ENCODE peak calls at places on chromosomes 3 and 15, in five cellular contexts. R, K, F, D and P are unnamed samples.

GRCh38 chr3:11954312-11954934 is 49.8 kb upstream of the SYN2 start:
- DNase-seq in R (no peak), K (no peak), F (peak; percentile 17), D (no peak), P (no peak)

GRCh38 chr3:159091936-159092335 is 290.1 kb downstream of the MFSD1 start:
- DNase-seq in R (no peak), K (no peak), F (no peak), D (no peak), P (no peak)

GRCh38 chr3:116340680-116341216 is 104.5 kb downstream of the LSAMP start:
- DNase-seq in R (no peak), K (no peak), F (no peak), D (no peak), P (peak; percentile 19)

GRCh38 chr3:143831208-143831607 is 17.1 kb downstream of the SLC9A9 start:
- DNase-seq in R (peak; percentile 50), K (no peak), F (peak; percentile 54), D (no peak), P (peak; percentile 89)

GRCh38 chr3:18027161-18027939 is 284.9 kb upstream of the TBC1D5 start:
- DNase-seq in R (peak; percentile 68), K (no peak), F (peak; percentile 62), D (no peak), P (peak; percentile 14)

GRCh38 chr3:189683576-189684255 is 52.5 kb downstream of the TP63 start:
- DNase-seq in R (no peak), K (no peak), F (no peak), D (no peak), P (no peak)

GRCh38 chr3:188326968-188327367 is 173.0 kb downstream of the LPP start:
- DNase-seq in R (no peak), K (no peak), F (no peak), D (no peak), P (peak; percentile 63)

GRCh38 chr3:25053360-25053759 is 374.7 kb upstream of the RARB start:
- DNase-seq in R (no peak), K (no peak), F (no peak), D (no peak), P (no peak)

GRCh38 chr15:76904461-76905012 is 603 bp downstream of the SCAPER start:
- DNase-seq in R (peak; percentile 16), K (no peak), F (peak; percentile 49), D (no peak), P (peak; percentile 10)

GRCh38 chr3:73546961-73547360 is 77.8 kb downstream of the PDZRN3 start:
- DNase-seq in R (peak; percentile 92), K (no peak), F (peak; percentile 89), D (no peak), P (peak; percentile 94)

GRCh38 chr3:29324180-29324651 is 43.3 kb downstream of the RBMS3 start:
- DNase-seq in R (peak; percentile 78), K (no peak), F (peak; percentile 51), D (no peak), P (peak; percentile 95)

GRCh38 chr3:16433701-16434151 is 79.8 kb downstream of the RFTN1 start:
- DNase-seq in R (no peak), K (no peak), F (no peak), D (no peak), P (no peak)

GRCh38 chr3:124063168-124063909 is 71.4 kb upstream of the ROPN1 start:
- DNase-seq in R (peak; percentile 37), K (no peak), F (no peak), D (no peak), P (no peak)

GRCh38 chr3:186220365-186220764 is 111.5 kb upstream of the ETV5 start:
- DNase-seq in R (no peak), K (peak; percentile 24), F (peak; percentile 59), D (no peak), P (no peak)

GRCh38 chr3:186218423-186218822 is 109.5 kb upstream of the ETV5 start:
- DNase-seq in R (no peak), K (no peak), F (no peak), D (no peak), P (no peak)

GRCh38 chr3:186220886-186221285 is 112.0 kb upstream of the ETV5 start:
- DNase-seq in R (no peak), K (no peak), F (no peak), D (no peak), P (peak; percentile 7)

GRCh38 chr3:186217820-186218164 is 108.9 kb upstream of the ETV5 start:
- DNase-seq in R (no peak), K (no peak), F (peak; percentile 36), D (no peak), P (no peak)

DNA sequence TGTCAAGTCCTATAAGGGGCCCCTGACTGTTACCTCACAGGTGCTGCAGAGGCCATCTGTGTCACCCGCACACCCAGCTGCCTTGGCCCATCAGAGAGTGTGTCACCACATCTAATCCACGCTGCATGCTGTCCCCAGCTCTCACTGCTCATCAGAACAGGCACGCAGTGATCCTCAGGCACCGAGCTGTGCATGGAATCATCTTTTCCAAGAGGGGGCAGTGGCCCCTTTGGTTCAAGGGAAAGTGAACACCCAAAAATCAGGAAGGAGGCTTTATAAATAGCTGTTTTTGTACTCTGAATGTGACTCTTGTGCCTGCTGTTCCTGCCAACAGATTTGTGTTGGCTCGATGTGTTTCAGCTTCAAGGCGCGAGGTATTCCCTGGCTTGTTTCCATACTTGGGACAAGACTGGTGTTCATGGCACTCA is 110.3 kb upstream of the ETV5 start:
- DNase-seq in R (no peak), K (no peak), F (no peak), D (no peak), P (no peak)
- TF ChIP-seq CTCF in R (no peak), K (no peak), F (no peak), D (peak; percentile 41), P (no peak)

GRCh38 chr3:183551930-183552329 is 3.6 kb downstream of the KLHL6 start:
- DNase-seq in R (no peak), K (no peak), F (no peak), D (no peak), P (no peak)

GRCh38 chr3:183555541-183556081 is at the start of gene KLHL6:
- DNase-seq in R (no peak), K (no peak), F (no peak), D (peak; percentile 76), P (no peak)

GRCh38 chr3:183553263-183554026 is 2.1 kb downstream of the KLHL6 start:
- DNase-seq in R (no peak), K (no peak), F (no peak), D (no peak), P (no peak)

DNA sequence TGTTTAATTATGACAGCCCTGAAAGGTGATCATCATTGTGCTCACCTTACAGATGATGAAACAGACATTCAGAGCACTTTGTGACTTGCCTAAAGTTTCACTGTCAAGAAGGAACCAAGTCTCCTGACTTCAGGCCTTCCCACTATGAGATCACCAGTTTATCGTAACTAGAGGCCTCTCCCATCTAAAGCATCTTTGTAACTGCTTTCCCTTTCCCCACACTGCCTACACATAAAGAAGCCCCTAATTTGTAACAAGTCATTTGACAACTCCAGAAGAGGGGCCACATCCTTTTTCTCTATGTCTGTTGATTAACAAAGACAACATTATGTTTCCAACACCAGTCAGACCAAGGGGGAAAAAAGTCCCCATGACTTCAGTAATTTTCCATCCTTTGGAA is 1.1 kb downstream of the KLHL6 start:
- DNase-seq in R (no peak), K (no peak), F (peak; percentile 26), D (no peak), P (no peak)
- H3K4me3 ChIP-seq in R (no peak overlapping the region), K (no peak overlapping the region), F (no peak overlapping the region), D (no peak overlapping the region), P (no peak overlapping the region)

GRCh38 chr3:1275495-1275894 is 182.7 kb downstream of the CNTN6 start:
- DNase-seq in R (no peak), K (no peak), F (no peak), D (no peak), P (no peak)
- TF ChIP-seq CTCF in R (peak; percentile 22), K (no peak), F (peak; percentile 17), D (no peak), P (peak; percentile 3)

DNA sequence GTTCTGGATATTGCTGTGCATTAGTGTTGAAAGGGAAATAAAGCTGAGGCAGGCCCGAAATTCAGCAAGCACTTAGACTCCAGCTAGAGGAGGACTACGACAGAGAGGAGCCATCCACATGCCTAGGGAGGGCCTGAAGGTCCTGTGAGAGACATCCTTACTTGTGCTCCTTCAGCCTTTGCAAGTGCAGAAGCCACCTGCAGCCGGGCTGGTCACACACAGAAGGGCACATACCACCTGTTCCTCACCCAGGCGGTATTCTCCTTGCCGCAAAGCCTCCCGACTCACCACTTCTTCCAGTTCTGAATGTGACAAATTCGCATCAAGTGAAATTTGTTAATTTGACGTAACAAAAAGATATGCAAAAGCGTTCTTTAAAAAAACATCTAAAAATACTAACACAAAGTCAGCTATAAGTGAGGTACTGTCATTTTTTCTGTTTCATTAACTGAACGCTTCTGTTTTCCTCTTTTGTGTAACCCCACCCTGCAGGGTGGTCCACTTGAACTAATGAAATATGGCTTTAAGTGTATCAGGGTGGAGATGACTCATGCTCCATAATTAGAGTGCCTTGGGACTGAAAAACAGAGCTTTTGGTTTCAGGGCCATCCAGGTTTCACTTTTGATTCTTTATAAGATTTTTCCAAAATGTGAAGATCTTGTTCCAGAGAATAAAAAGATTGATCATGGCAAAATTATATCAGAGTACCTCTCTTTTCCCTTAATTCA is 467.9 kb upstream of the ATP11B start:
- DNase-seq in R (peak; percentile 30), K (no peak), F (peak; percentile 17), D (no peak), P (no peak)
- H3K4me3 ChIP-seq in R (no peak overlapping the region), K (no peak overlapping the region), F (no peak overlapping the region), D (no peak overlapping the region), P (no peak overlapping the region)

GRCh38 chr15:78394981-78395619 is 42.9 kb upstream of the IREB2 start:
- DNase-seq in R (peak; percentile 35), K (no peak), F (no peak), D (no peak), P (no peak)

GRCh38 chr15:78396186-78396814 is 41.7 kb upstream of the IREB2 start:
- DNase-seq in R (no peak), K (no peak), F (no peak), D (no peak), P (no peak)

GRCh38 chr15:78397382-78397781 is 40.6 kb upstream of the IREB2 start:
- DNase-seq in R (no peak), K (no peak), F (no peak), D (no peak), P (no peak)

GRCh38 chr15:78398076-78398825 is 39.8 kb upstream of the IREB2 start:
- DNase-seq in R (no peak), K (no peak), F (no peak), D (no peak), P (no peak)

DNA sequence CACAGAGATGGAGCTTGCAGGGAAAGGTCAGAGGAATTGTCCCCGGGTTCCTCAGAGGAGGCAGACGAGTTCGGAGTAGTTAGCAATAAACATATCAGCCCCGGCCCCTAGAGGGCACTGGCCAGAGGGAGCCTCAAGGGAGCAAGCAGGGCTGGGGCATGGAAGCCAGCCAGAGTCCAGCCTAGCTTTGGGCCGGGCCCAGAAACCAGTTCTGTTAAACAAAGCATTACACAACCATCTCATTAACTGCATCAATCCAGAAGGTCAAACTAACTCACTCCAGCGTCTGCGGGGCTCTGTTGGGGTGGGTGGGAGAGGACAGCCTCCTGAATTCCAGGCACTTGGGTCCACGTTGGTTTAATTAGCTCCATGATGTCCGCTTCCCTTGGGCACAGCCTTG is 41.0 kb upstream of the IREB2 start:
- DNase-seq in R (no peak), K (no peak), F (no peak), D (no peak), P (peak; percentile 71)
- TF ChIP-seq CTCF in R (no peak), K (no peak), F (peak; percentile 16), D (peak; percentile 14), P (peak; percentile 44)